ENCODE peak calls at places on chromosomes 12 and 14, in ten cellular contexts. K is breast epithelium, R is prostate gland, N is stomach, A is HCT116, V is H1, L is SK-N-SH, S is SK-N-MC, B is K562, E is transverse colon. T is an unnamed sample.
A peak's percentile ranks its signal among the peaks of the same experiment; 100 is the strongest.

GRCh38 chr12:52760623-52761022 is 16.5 kb downstream of the KRT76 start:
- DNase-seq in K (no peak), R (no peak), N (no peak), A (no peak), V (no peak), L (no peak), S (no peak), B (no peak), E (no peak), T (no peak)

GRCh38 chr14:69342928-69343525 is 55.1 kb downstream of the ERH start:
- DNase-seq in K (no peak), R (peak; percentile 93), N (peak; percentile 64), A (no peak), V (no peak), L (no peak), S (no peak), B (no peak), E (peak; percentile 17), T (no peak)

GRCh38 chr12:52207895-52208294 is 16.1 kb upstream of the KRT80 start:
- DNase-seq in K (peak; percentile 93), R (peak; percentile 88), N (peak; percentile 86), A (no peak), V (no peak), L (no peak), S (no peak), B (no peak), E (no peak), T (no peak)

GRCh38 chr14:101400815-101401214 is 160.5 kb upstream of the DIO3 start:
- DNase-seq in K (no peak), R (no peak), N (no peak), A (no peak), V (no peak), L (no peak), S (no peak), B (no peak), E (no peak), T (no peak)

GRCh38 chr12:27984275-27984674 is 11.7 kb upstream of the PTHLH start:
- DNase-seq in K (no peak), R (no peak), N (no peak), A (no peak), V (no peak), L (no peak), S (no peak), B (peak; percentile 27), E (no peak), T (no peak)

GRCh38 chr14:94998702-94999101 is 158.6 kb downstream of the DICER1 start:
- DNase-seq in K (no peak), R (no peak), N (no peak), A (no peak), V (peak; percentile 15), L (no peak), S (no peak), B (no peak), E (no peak), T (no peak)

GRCh38 chr14:54186821-54187365 is 209.9 kb upstream of the CDKN3 start:
- DNase-seq in K (no peak), R (no peak), N (no peak), A (no peak), V (no peak), L (no peak), S (no peak), B (no peak), E (no peak), T (no peak)

GRCh38 chr12:55706840-55707671 is 648 bp downstream of the ITGA7 start:
- DNase-seq in K (no peak), R (no peak), N (no peak), A (no peak), V (no peak), L (no peak), S (no peak), B (no peak), E (no peak), T (no peak)

GRCh38 chr12:90958995-90959394 is 4.0 kb upstream of the CCER1 start:
- DNase-seq in K (no peak), R (no peak), N (no peak), A (no peak), V (no peak), L (no peak), S (no peak), B (no peak), E (no peak), T (no peak)

GRCh38 chr12:93090768-93091172 is 161.7 kb upstream of the EEA1 start:
- DNase-seq in K (no peak), R (no peak), N (no peak), A (peak; percentile 76), V (no peak), L (no peak), S (no peak), B (no peak), E (no peak), T (no peak)

GRCh38 chr12:75979181-75979580 is 52.4 kb downstream of the PHLDA1 start:
- DNase-seq in K (no peak), R (no peak), N (no peak), A (no peak), V (no peak), L (no peak), S (no peak), B (no peak), E (no peak), T (no peak)

GRCh38 chr12:5371636-5372035 is 60.3 kb upstream of the NTF3 start:
- DNase-seq in K (no peak), R (no peak), N (no peak), A (no peak), V (no peak), L (no peak), S (no peak), B (no peak), E (no peak), T (no peak)

GRCh38 chr12:5374691-5375090 is 57.2 kb upstream of the NTF3 start:
- DNase-seq in K (no peak), R (no peak), N (no peak), A (no peak), V (no peak), L (no peak), S (no peak), B (no peak), E (no peak), T (no peak)

DNA sequence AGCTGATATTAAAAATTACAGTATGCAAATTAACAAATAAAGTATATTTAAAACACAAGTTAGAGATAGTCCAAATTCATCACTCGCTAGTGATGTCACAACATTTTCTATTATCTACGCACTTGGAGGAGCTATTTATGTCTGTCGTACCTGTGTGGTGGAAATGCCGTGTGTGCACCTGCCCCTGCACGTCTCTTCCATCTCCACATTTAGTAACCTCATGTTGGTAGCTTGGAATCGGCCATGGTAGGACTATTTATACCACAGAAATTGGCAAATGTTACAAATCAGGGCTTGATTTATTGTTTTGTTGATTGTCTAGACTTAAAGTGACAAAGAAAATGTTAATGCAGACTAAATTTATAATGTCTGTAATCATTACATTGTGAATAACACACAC is 62.6 kb upstream of the NTF3 start:
- DNase-seq in K (no peak), R (no peak), N (no peak), A (no peak), V (no peak), L (no peak), S (no peak), B (no peak), E (no peak), T (no peak)
- TF ChIP-seq POLR2AphosphoS5 in K (no peak), R (no peak), N (no peak), A (no peak), V (no peak), L (no peak), S (no peak), B (no peak), E (no peak), T (no peak)

DNA sequence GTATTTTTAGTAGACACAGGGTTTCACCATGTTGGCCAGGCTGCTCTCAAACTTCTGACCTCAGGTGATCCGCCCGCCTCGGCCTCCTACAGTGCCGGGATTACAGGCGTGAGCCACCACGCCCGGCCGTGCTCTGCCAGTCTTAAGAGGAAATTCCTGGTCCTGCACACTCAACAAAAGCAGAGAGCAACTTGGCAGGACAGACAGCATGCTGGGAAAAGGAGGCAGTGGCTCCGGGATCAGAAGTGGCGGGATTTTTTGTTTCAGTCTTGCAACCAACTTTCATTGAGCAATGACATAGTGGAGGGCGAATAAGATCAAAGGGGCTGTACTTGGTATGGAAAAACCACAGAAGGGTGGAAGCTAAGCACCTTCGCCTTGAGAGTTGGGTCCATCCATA is 2.1 kb downstream of the CKAP4 start:
- DNase-seq in K (no peak), R (peak; percentile 30), N (peak; percentile 76), A (peak; percentile 79), V (no peak), L (no peak), S (peak; percentile 44), B (no peak), E (peak; percentile 80), T (no peak)
- TF ChIP-seq POLR2AphosphoS5 in K (no peak), R (no peak), N (peak; percentile 57), A (peak; percentile 64), V (no peak), L (no peak), S (no peak), B (no peak), E (peak; percentile 60), T (no peak)

DNA sequence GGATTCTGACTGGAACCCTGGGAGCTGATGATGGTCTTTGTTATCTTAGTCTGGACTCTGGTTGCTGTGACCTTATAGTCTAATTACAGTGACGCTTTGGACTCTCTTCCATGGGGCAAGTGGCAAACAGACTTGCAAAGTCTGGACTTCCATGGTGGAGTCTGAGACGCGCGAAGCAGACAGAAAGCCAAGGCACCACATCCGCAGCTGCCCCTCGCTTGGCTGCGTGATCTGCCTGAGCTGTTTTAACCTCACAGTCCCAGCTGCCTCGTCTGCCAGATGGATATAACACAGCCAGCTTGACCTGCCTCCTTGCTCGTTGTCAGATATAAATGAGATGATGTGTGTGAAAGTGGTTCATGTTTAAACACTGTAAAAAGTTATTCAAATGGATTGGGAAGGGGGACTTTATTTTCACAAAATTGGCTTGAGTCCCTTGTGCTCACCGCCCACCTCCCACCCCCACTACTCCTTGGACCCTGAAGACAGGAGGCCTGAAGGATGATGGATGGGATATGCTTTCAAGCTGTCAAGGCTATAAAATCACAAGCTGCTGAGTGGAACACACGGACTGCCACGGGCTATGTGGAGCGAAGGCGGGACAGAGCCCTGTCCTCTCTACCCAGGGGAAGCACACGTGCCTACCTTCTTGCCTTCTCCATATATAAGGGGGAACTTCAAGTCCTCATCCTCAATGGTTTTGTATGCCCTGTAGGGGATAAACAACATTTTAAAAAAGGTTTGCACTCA is 226.8 kb downstream of the MON2 start:
- DNase-seq in K (no peak), R (no peak), N (no peak), A (no peak), V (no peak), L (no peak), S (no peak), B (no peak), E (no peak), T (no peak)
- TF ChIP-seq POLR2AphosphoS5 in K (no peak), R (no peak), N (no peak), A (no peak), V (no peak), L (no peak), S (no peak), B (no peak), E (no peak), T (no peak)

GRCh38 chr12:108664338-108665258 is 30.9 kb upstream of the SELPLG start:
- DNase-seq in K (peak; percentile 73), R (peak; percentile 82), N (peak; percentile 84), A (peak; percentile 87), V (peak; percentile 63), L (peak; percentile 78), S (peak; percentile 88), B (peak; percentile 78), E (peak; percentile 89), T (no peak)
- TF ChIP-seq POLR2AphosphoS5 in K (peak; percentile 83), R (peak; percentile 74), N (peak; percentile 78), A (no peak), V (no peak), L (no peak), S (no peak), B (no peak), E (peak; percentile 77), T (peak; percentile 39)